ENCODE peak calls at places on chromosomes 1 and 21, in eight cellular contexts. Q is breast epithelium, Y is heart left ventricle, U is A549, X is lower leg skin, H is ovary, Z is spleen, V is adrenal gland. G is an unnamed sample.

GRCh38 chr1:11156958-11157357 is 32.2 kb upstream of the ANGPTL7 start:
- DNase-seq in U (no peak), Z (no peak), Y (no peak), X (no peak), H (no peak), V (no peak), Q (no peak), G (no peak)

GRCh38 chr1:51425273-51425672 is 93.8 kb downstream of the EPS15 start:
- DNase-seq in X (no peak), H (no peak), U (no peak), Z (no peak), V (no peak), Q (no peak), Y (no peak), G (no peak)

GRCh38 chr1:84298688-84299535 is 2.6 kb upstream of the SAMD13 start:
- DNase-seq in H (no peak), Y (peak), V (peak), Q (peak), X (peak), U (peak), Z (peak), G (peak)

GRCh38 chr1:155176544-155177071 is 3.0 kb downstream of the TRIM46 start:
- DNase-seq in H (peak), Y (peak), V (peak), Z (peak), Q (peak), X (peak), U (peak), G (peak)

GRCh38 chr1:153880962-153881361 is 41.8 kb downstream of the GATAD2B start:
- DNase-seq in V (peak), Y (peak), H (peak), Q (peak), X (peak), Z (peak), U (no peak), G (no peak)

GRCh38 chr1:192951961-192952460 is 107.1 kb downstream of the UCHL5 start:
- DNase-seq in H (no peak), X (no peak), Z (no peak), V (no peak), Q (no peak), Y (no peak), U (no peak), G (no peak)

GRCh38 chr1:118986839-118987430 is 1.2 kb downstream of the TBX15 start:
- DNase-seq in Y (no peak), X (no peak), Z (no peak), U (no peak), H (no peak), V (no peak), Q (no peak), G (no peak)

GRCh38 chr1:55848906-55849305 is 633.7 kb upstream of the USP24 start:
- DNase-seq in H (no peak), X (no peak), U (no peak), Y (no peak), V (no peak), Q (no peak), Z (no peak), G (no peak)

GRCh38 chr21:41921089-41921819 is 32.6 kb downstream of the C2CD2 start:
- DNase-seq in Z (no peak), H (no peak), V (no peak), Y (no peak), Q (no peak), U (no peak), X (no peak), G (peak)

GRCh38 chr1:159872896-159873295 is 10.4 kb upstream of the VSIG8 start:
- DNase-seq in Y (no peak), Z (no peak), Q (no peak), X (peak), V (no peak), H (no peak), U (no peak), G (no peak)

GRCh38 chr1:207453710-207454045 is 450 bp upstream of the CR2 start:
- DNase-seq in V (no peak), Y (no peak), U (no peak), H (no peak), Z (no peak), Q (no peak), X (no peak), G (no peak)

GRCh38 chr1:173894189-173894588 is 22.9 kb downstream of the SERPINC1 start:
- DNase-seq in V (no peak), X (no peak), Z (no peak), H (no peak), U (no peak), Y (no peak), Q (no peak), G (no peak)

GRCh38 chr1:47992720-47993119 is 4.5 kb downstream of the TRABD2B start:
- DNase-seq in X (peak), V (peak), Z (no peak), U (no peak), Y (peak), Q (no peak), H (no peak), G (no peak)

GRCh38 chr1:18618546-18619466 is 11.8 kb upstream of the PAX7 start:
- DNase-seq in X (no peak), Q (no peak), Y (no peak), Z (no peak), U (peak), H (no peak), V (no peak), G (no peak)

GRCh38 chr1:232011961-232012360 is 385.4 kb downstream of the DISC1 start:
- DNase-seq in X (no peak), V (no peak), U (no peak), Y (no peak), Q (no peak), Z (no peak), H (no peak), G (no peak)

GRCh38 chr1:19737413-19737812 is 62.3 kb downstream of the TMCO4 start:
- DNase-seq in Z (no peak), H (no peak), V (no peak), Q (no peak), Y (no peak), X (no peak), U (no peak), G (no peak)

GRCh38 chr1:193311226-193311948 is 125.0 kb upstream of the B3GALT2 start:
- DNase-seq in V (no peak), X (no peak), Q (no peak), U (no peak), H (no peak), Y (no peak), Z (no peak), G (no peak)

GRCh38 chr1:96513136-96513535 is 208.4 kb upstream of the PTBP2 start:
- DNase-seq in U (no peak), Y (no peak), H (no peak), V (no peak), Z (no peak), X (no peak), Q (no peak), G (no peak)

GRCh38 chr1:3746784-3747521 is 5.3 kb upstream of the CCDC27 start:
- DNase-seq in V (peak), Q (peak), H (peak), U (peak), Y (peak), X (peak), Z (peak), G (peak)

GRCh38 chr1:162872981-162873380 is 12.0 kb upstream of the CCDC190 start:
- DNase-seq in Y (no peak), X (no peak), H (no peak), Z (no peak), U (no peak), Q (no peak), V (no peak), G (no peak)

GRCh38 chr1:51636765-51637522 is 20.1 kb downstream of the OSBPL9 start:
- DNase-seq in V (peak), Q (no peak), H (peak), X (no peak), Z (no peak), U (no peak), Y (no peak), G (no peak)

GRCh38 chr1:184866991-184867788 is 107.1 kb downstream of the NIBAN1 start:
- DNase-seq in X (no peak), Z (no peak), V (no peak), H (no peak), Q (no peak), Y (no peak), U (no peak), G (no peak)

GRCh38 chr1:207935166-207935583 is 24.2 kb upstream of the CD34 start:
- DNase-seq in Y (no peak), Z (no peak), X (no peak), Q (no peak), V (no peak), U (no peak), H (no peak), G (no peak)

GRCh38 chr21:18529253-18529652 is 125.7 kb upstream of the TMPRSS15 start:
- DNase-seq in Z (no peak), Y (no peak), Q (no peak), V (no peak), X (no peak), H (no peak), U (no peak), G (no peak)

GRCh38 chr1:39154553-39155361 is 49.7 kb upstream of the MACF1 start:
- DNase-seq in Y (peak), U (no peak), Z (no peak), H (no peak), X (peak), Q (no peak), V (peak), G (no peak)

GRCh38 chr1:213326666-213327317 is 275.8 kb downstream of the RPS6KC1 start:
- DNase-seq in Q (no peak), Z (no peak), V (peak), Y (no peak), U (no peak), X (no peak), H (no peak), G (no peak)

GRCh38 chr1:204871405-204872037 is 859 bp downstream of the NFASC start:
- DNase-seq in X (no peak), Q (no peak), Z (no peak), V (no peak), H (no peak), Y (no peak), U (no peak), G (no peak)
- TF ChIP-seq POLR2A in X (no peak), Q (no peak), Z (no peak), V (no peak), H (no peak), Y (no peak), U (no peak), G (no peak)

DNA sequence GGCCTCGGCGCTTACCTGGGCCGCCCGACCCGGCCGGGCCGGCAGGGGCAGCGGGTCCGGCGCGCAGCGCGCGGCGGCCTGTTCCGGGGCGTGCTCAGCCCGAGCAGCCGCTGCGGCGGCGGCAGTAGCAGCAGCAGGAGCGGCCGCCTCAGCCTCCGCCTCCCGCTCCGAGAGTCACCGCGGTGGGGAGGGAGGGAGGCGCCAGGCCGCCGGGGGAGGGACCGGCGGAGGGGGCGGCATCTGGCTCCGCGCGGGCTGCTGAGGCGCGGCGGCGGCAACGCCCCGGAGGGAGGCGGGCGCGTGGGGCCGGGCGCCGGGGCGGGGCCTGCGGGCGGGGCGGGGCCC is at the start of gene CTNNBIP1:
- DNase-seq in U (peak), Q (no peak), Y (no peak), X (no peak), Z (peak), H (no peak), V (no peak), G (peak)
- TF ChIP-seq POLR2A in U (peak), Q (no peak), Y (peak), X (no peak), Z (no peak), H (peak), V (no peak), G (no peak)

DNA sequence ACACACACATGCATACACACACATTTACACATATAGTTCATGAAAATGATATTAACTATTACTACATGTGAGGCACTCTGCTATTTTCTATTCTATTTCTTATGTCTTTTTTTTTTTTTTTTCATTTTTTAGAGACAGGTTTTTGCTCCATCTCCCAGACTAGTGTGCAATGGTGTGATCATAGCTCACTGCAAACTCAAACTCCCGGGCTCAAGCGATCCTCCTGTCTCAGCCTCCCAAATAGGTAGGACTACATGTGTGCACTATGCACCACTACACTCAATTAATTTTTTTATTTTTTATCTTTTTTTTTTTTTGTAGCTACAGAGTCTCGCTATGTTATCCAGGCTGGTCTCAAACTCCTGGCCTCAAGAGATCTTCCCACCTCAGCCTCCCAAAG is 48.8 kb upstream of the RAB4A start:
- DNase-seq in X (no peak), Q (no peak), Y (no peak), U (no peak), H (no peak), Z (no peak), V (no peak), G (no peak)
- TF ChIP-seq POLR2A in X (no peak), Q (no peak), Y (no peak), U (no peak), H (no peak), Z (no peak), V (no peak), G (no peak)

GRCh38 chr1:24417681-24418080 is 2.1 kb downstream of the NIPAL3 start:
- DNase-seq in U (no peak), Q (no peak), Z (no peak), H (no peak), V (no peak), X (no peak), Y (no peak), G (no peak)

GRCh38 chr1:24414884-24415333 is 693 bp upstream of the NIPAL3 start:
- DNase-seq in V (no peak), Q (no peak), X (no peak), Y (no peak), U (peak), H (no peak), Z (no peak), G (no peak)

GRCh38 chr1:24415334-24415909 is at the start of gene NIPAL3:
- DNase-seq in V (peak), Q (peak), Z (peak), U (peak), H (peak), Y (peak), X (peak), G (peak)

GRCh38 chr1:24415910-24416665 is 486 bp downstream of the NIPAL3 start:
- DNase-seq in V (no peak), Q (no peak), U (peak), X (no peak), H (no peak), Y (no peak), Z (peak), G (no peak)

DNA sequence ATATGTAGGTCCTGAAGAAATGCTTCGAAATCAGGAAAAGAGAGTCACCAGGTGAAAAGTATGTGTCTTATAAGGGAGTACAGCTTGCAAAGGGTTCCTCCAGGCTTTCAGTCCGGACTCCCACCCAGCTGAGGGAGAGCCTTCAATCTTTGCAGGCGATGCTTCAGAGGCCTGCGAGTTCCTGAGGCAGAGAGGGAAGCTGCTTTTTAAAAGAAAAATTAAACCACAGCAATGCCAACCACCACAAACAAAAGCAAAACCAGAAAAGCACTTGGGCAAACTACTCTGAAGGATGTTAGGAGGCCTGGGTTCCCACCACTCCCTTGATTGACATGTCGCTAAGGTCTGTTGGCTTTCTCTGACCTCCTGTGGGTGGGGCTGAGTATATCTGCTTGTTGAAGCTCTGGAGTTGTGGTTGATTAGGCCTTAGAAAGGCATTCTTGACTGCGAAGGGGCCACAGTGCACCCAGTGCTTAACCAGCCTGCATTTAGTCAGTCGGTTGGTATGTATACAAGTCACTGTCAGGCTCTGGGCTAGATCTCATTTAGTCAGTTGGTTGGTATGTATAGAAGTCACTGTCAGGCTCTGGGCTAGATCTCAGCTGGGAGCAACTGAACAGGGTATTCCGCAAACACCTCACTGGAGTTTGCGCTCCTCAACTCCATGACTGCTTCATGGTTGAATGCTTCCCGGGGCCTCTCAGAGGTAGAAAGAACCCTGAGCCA is 1.2 kb downstream of the NIPAL3 start:
- DNase-seq in H (no peak), Q (no peak), Y (no peak), U (no peak), Z (no peak), V (no peak), X (no peak), G (peak)
- TF ChIP-seq POLR2A in H (no peak), Q (no peak), Y (no peak), U (no peak), Z (no peak), V (no peak), X (no peak), G (no peak)

GRCh38 chr1:31715097-31715872 is 11.5 kb upstream of the COL16A1 start:
- DNase-seq in U (peak), V (peak), Z (peak), Y (peak), H (peak), X (peak), Q (peak), G (no peak)
- TF ChIP-seq POLR2A in U (peak), V (peak), Z (no peak), Y (peak), H (peak), X (no peak), Q (peak), G (no peak)

GRCh38 chr1:167935252-167936067 is 1.0 kb upstream of the DCAF6 start:
- DNase-seq in Q (no peak), X (peak), V (peak), H (peak), Z (no peak), U (peak), Y (peak), G (no peak)
- TF ChIP-seq POLR2A in Q (no peak), X (no peak), V (peak), H (peak), Z (no peak), U (peak), Y (peak), G (peak)

GRCh38 chr1:156676820-156677615 is at the start of gene NES:
- DNase-seq in U (no peak), Z (no peak), Q (no peak), Y (peak), V (peak), H (no peak), X (no peak), G (no peak)
- TF ChIP-seq POLR2A in U (no peak), Z (no peak), Q (no peak), Y (peak), V (no peak), H (no peak), X (no peak), G (no peak)

DNA sequence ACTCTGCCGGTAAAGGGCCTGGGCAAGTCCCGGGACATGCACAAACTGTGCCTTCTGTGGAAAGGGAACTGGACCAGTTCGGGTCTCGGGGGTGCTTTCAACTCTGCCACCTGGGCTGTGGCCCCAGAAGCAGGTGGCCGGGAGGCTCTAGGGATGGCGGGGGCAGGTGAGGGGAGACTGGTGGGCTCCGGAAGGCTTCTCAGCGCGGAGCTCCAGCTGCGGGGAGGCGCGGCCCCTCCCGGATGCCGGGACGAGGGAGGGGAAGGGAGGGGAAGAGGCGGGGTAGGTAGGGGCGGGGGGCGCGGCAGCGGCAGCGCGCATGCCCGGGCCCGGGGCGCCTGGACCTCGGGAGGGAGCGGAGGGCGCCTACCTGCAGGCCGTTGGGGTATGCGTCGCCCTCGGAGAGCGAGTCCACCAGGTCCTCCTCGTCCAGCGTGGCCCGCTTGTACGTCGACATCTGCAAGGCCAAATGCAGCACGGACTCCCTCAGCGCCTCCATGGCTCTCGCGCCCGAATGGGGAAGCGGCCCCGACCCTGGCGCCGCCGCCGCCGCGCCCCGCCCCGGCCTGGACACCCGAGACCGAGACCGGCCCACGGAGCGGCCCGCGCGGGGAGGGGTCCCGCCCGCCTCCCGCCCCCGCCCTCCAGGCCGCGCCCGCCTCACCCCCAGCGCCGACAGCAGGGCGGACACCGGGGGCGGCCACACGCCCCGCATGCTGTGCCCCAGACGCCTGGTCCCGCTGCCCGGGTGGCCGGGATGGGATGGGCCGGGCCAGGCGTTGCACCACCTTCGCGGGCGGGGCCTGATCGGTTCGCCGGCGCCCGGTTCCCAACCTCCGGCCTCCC is at the start of gene ECE1:
- DNase-seq in V (peak), Z (peak), X (peak), Y (peak), H (peak), Q (no peak), U (peak), G (no peak)
- TF ChIP-seq POLR2A in V (peak), Z (no peak), X (no peak), Y (peak), H (no peak), Q (no peak), U (peak), G (no peak)

DNA sequence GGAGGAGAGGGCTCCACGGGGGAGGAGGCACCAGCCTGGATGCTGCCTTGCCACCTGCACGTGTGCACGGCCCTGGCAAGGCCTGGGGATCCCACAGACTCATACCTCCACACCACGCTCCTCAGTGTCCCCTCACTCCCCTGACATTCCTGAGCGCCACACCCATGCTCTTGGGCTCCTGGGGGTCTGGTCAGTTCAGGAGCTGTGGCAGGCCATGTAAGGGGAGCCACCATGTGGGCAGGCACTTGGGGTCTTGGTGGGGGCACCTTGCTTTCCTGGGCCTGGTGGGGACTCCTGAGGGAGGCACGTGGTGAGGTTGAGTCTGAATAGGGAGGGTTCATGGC is 1.4 kb downstream of the GJC2 start:
- DNase-seq in V (peak), H (no peak), Q (no peak), X (peak), Y (no peak), U (no peak), Z (no peak), G (peak)
- TF ChIP-seq POLR2A in V (no peak), H (no peak), Q (no peak), X (no peak), Y (no peak), U (no peak), Z (no peak), G (no peak)